ENCODE peak calls at places on chromosomes 5 and 9, in four cellular contexts. N, Z, P and B are unnamed samples. For H3K4me1, the result is how much of the 10 kb centered on the place peaks cover.

GRCh38 chr9:88529496-88529895 is 5.5 kb upstream of the NXNL2 start:
- DNase-seq in N (no peak), Z (no peak), P (no peak), B (peak)

GRCh38 chr9:95822583-95823431 is 52.7 kb upstream of the ERCC6L2 start:
- DNase-seq in P (no peak), N (peak), Z (no peak), B (peak)

GRCh38 chr5:32450952-32451351 is 6.4 kb upstream of the ZFR start:
- DNase-seq in N (peak), P (peak), Z (peak), B (no peak)

GRCh38 chr9:114386886-114387677 is 700 bp downstream of the AKNA start:
- DNase-seq in N (no peak), P (no peak), Z (no peak), B (peak)

GRCh38 chr5:147336871-147337270 is 102.0 kb downstream of the STK32A start:
- DNase-seq in Z (no peak), P (no peak), N (no peak), B (no peak)

GRCh38 chr9:97387936-97388684 is 23.8 kb upstream of the TDRD7 start:
- DNase-seq in Z (no peak), N (no peak), P (peak), B (no peak)

GRCh38 chr9:113957778-113958430 is 81.8 kb downstream of the ZNF618 start:
- DNase-seq in N (peak), Z (no peak), P (no peak), B (peak)

GRCh38 chr5:26955161-26955560 is 83.2 kb downstream of the CDH9 start:
- DNase-seq in P (no peak), N (no peak), Z (no peak), B (no peak)

GRCh38 chr5:149466457-149466972 is 84.7 kb downstream of the CSNK1A1 start:
- DNase-seq in Z (peak), N (peak), P (no peak), B (peak)

GRCh38 chr5:68861099-68861498 is 232.7 kb upstream of the SLC30A5 start:
- DNase-seq in Z (no peak), N (no peak), P (no peak), B (no peak)

GRCh38 chr9:21060919-21061561 is 16.7 kb downstream of the IFNB1 start:
- DNase-seq in N (no peak), P (no peak), Z (no peak), B (no peak)

GRCh38 chr5:179427676-179428056 is 82.4 kb upstream of the ADAMTS2 start:
- DNase-seq in P (no peak), Z (no peak), N (no peak), B (peak)

GRCh38 chr9:6549106-6549505 is 96.4 kb downstream of the GLDC start:
- DNase-seq in P (no peak), Z (no peak), N (no peak), B (no peak)

GRCh38 chr5:100890514-100891008 is 12.5 kb downstream of the ST8SIA4 start:
- DNase-seq in N (peak), P (no peak), Z (no peak), B (no peak)

GRCh38 chr5:147403659-147404640 is 105.9 kb downstream of the DPYSL3 start:
- DNase-seq in Z (no peak), N (peak), P (no peak), B (peak)

GRCh38 chr5:91851670-91852069 is 468.6 kb upstream of the ARRDC3 start:
- DNase-seq in N (no peak), P (no peak), Z (no peak), B (no peak)

DNA sequence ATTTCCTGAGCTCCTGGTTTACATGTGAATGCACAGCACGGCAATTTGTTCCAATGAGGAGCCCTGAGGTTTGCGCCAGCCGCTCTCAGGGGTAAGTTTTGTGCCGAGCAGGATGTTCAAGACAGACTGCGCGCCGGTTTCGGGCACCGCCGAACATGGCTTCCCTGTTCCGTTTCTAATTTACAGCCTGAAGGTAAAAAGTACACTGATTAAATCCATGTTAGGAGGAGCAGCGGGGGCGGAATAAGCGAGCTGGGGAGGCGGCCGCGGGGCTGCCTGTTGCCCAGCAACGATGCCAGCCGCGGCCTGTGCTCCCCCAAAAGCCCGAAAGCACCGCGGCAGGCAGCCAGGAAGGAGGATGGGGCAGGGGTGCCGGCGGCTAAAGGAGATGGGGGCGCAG is 6.4 kb downstream of the SOWAHA start:
- DNase-seq in P (no peak), N (no peak), Z (no peak), B (peak)
- TF ChIP-seq CTCF in P (no peak), N (no peak), Z (no peak), B (no peak)

DNA sequence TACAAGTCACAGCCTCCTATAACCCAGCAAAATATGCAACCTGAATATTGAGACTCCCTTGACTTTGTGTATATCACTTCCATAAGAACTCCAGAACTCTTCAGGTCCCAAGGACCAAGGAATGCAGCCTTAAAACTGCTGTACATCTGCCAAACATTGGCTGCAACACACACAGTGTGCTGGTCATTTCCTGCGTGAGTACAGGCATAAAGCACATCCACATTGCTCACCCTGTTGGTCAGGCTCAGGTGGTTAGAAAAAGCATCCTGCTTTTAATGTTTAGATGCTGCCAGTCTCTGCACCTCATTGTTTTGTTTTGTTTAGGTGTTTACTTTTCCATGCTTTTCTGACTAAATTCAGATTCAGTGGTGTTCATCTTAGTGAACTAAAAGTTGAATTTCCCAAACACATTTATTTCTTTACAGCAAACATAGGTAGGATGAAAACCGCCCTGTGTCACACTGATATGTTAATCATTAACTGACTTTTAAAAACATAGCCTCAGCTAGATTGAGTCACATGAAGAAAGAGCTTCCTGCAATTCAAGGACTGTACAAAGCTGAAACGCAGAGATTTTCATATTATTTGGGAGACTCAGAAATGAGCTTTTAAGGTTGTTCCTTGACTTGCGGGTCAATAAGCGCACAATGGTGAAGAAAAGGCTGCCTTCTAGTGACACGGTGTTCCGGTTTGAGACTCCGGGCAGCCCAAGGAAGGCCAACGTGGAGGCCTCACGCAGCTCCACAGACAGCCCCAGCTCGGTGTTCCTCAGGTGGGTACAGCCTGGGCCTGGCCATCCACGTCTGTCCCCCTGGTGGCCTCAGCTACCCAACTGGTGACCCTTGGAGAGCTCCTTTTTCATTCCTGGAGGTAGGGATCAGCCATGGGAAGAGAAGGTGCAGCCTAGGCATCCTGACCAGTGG is 52.2 kb upstream of the GRAMD2B start:
- DNase-seq in N (peak), P (peak), Z (no peak), B (peak)
- H2AFZ ChIP-seq in N (peak), P (peak), Z (peak), B (no peak)

GRCh38 chr9:134346151-134346550 is 19.9 kb downstream of the RXRA start:
- DNase-seq in Z (no peak), P (no peak), N (no peak), B (peak)

GRCh38 chr9:134346840-134347239 is 20.6 kb downstream of the RXRA start:
- DNase-seq in N (no peak), P (no peak), Z (no peak), B (no peak)

GRCh38 chr9:134348404-134349155 is 22.3 kb downstream of the RXRA start:
- DNase-seq in N (no peak), P (no peak), Z (no peak), B (no peak)

GRCh38 chr9:134349941-134350340 is 23.7 kb downstream of the RXRA start:
- DNase-seq in P (no peak), N (no peak), Z (no peak), B (no peak)

GRCh38 chr9:134347996-134348395 is 21.7 kb downstream of the RXRA start:
- DNase-seq in P (no peak), N (no peak), Z (no peak), B (no peak)
- H3K4me1 ChIP-seq in P (under half), N (under half), Z (half or more), B (under half)

DNA sequence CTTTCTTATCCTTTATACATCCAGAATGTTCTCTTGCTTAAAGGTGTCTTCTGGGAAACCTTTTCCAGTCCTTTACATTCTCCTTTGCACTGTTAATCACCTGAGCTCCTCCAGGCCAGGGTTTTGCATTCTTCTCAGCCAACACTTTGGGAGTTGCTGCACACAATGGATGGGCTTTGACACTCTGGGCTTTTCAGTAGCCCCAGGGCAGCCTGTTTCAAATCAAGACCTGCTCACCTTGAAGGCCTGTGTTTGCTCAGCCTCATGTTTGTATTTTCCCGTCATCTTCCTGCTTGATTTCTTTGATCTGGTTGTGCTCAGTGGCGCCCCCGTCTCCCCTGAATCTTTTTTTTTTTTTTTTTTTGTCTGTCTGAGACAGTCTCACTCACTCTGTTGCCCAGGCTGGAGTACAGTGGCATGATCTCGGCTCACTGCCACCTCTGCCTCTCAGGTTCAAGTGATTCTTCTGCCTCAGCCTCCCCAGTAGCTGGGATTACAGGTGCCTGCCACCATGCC is 41.0 kb downstream of the DMRT1 start:
- DNase-seq in Z (no peak), N (no peak), P (peak), B (no peak)
- TF ChIP-seq CTCF in Z (no peak), N (peak), P (no peak), B (no peak)

DNA sequence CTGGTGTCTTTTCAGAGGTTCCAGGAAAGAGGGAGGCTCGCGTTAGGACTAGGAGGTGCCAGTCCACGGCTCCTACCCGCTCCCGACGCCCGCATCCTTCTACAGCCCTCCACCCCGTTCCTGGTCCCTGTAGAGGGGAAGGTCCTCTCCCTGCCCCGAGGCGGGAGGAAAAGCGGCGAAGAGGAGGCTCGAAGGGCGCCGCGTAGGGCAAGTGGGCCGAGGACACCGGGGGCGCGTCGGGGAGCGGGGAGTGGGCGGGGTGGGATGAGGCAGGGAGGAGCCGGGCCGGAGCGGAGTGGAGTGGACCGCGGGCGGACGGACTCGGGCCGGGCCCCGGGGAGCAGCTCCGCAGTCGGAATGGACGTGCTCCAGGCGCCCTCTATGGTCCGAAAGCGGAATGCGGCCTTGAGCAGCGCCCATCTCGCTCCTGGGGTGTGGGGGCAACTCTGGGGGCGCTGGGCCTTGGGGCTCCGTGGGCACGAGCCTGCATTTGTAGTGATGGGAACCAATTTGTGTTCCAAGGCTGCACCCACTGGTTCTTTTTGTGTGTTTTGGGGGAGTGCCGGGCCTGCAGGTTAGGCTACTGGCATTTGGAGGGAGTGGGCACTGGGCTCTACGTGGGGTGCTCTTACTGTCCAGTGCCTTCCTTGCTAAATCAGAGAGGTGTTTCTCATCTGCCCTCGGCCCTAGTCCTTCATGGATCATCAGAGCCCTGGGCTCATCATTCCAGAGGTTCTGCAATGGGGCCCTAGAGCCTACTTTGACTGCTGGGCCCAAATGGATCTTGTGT is 7.3 kb downstream of the IRX1 start:
- DNase-seq in P (peak), Z (peak), N (no peak), B (peak)
- H2AFZ ChIP-seq in P (no peak), Z (no peak), N (no peak), B (no peak)